ENCODE peak calls at places on chromosomes 2 and 18, in five cellular contexts. I is NCI-H460, B is HFFc6, L is AG08396, M is GM03348. Y is an unnamed sample.

GRCh38 chr2:217597140-217597539 is 405.7 kb downstream of the TNS1 start:
- DNase-seq in M (no peak), B (no peak), I (no peak), L (no peak), Y (no peak)

GRCh38 chr2:2633017-2633416 is 301.9 kb upstream of the MYT1L start:
- DNase-seq in L (no peak), B (no peak), I (no peak), M (no peak), Y (no peak)

GRCh38 chr2:8003462-8004075 is 678.3 kb upstream of the ID2 start:
- DNase-seq in B (peak), M (peak), L (peak), I (no peak), Y (peak)

GRCh38 chr2:46097714-46098480 is 199.3 kb upstream of the EPAS1 start:
- DNase-seq in B (peak), L (peak), M (peak), I (peak), Y (peak)

GRCh38 chr2:203673933-203674332 is 32.5 kb upstream of the CD28 start:
- DNase-seq in M (peak), B (peak), L (no peak), I (no peak), Y (no peak)

GRCh38 chr2:159755788-159756187 is 42.2 kb downstream of the CD302 start:
- DNase-seq in I (no peak), L (peak), M (no peak), B (peak), Y (no peak)

GRCh38 chr2:113877651-113878594 is 12.0 kb upstream of the ACTR3 start:
- DNase-seq in M (peak), I (peak), B (peak), L (peak), Y (no peak)

GRCh38 chr18:9082763-9083510 is 19.6 kb upstream of the NDUFV2 start:
- DNase-seq in M (no peak), B (no peak), I (no peak), L (no peak), Y (no peak)